ENCODE peak calls at places on chromosomes 6 and 20, in five cellular contexts. Z is astrocyte of the spinal cord, M is ovary, H is left ventricle myocardium inferior, O is brain microvascular endothelial cell. G is an unnamed sample.

GRCh38 chr6:170403451-170403850 is 96.9 kb downstream of the FAM120B start:
- DNase-seq in H (no peak), O (peak; percentile 50), M (no peak), Z (peak; percentile 76), G (no peak)

GRCh38 chr6:26043389-26044139 is 43.7 kb upstream of the HFE start:
- DNase-seq in M (peak; percentile 88), O (peak; percentile 93), H (peak; percentile 34), Z (peak; percentile 99), G (peak; percentile 93)

GRCh38 chr6:136225496-136225895 is 24.6 kb downstream of the MTFR2 start:
- DNase-seq in M (peak; percentile 26), O (no peak), Z (no peak), H (no peak), G (no peak)

GRCh38 chr20:47610247-47610944 is 108.7 kb downstream of the NCOA3 start:
- DNase-seq in O (peak; percentile 89), H (no peak), M (peak; percentile 28), Z (peak; percentile 88), G (peak; percentile 50)

GRCh38 chr6:4615891-4616290 is 160.3 kb upstream of the CDYL start:
- DNase-seq in Z (no peak), M (no peak), O (no peak), H (peak; percentile 52), G (no peak)

GRCh38 chr6:145731432-145731831 is 3.9 kb downstream of the EPM2A start:
- DNase-seq in O (no peak), Z (no peak), H (no peak), M (no peak), G (no peak)

GRCh38 chr6:149065658-149066556 is 251.6 kb upstream of the TAB2 start:
- DNase-seq in O (no peak), Z (no peak), M (no peak), H (no peak), G (no peak)

GRCh38 chr6:123830110-123830509 is 26.4 kb downstream of the NKAIN2 start:
- DNase-seq in H (no peak), Z (no peak), O (no peak), M (no peak), G (no peak)

GRCh38 chr6:14729186-14729871 is 516.5 kb upstream of the JARID2 start:
- DNase-seq in O (no peak), Z (no peak), H (no peak), M (no peak), G (no peak)

GRCh38 chr6:37607949-37608348 is 89.7 kb downstream of the MDGA1 start:
- DNase-seq in O (peak; percentile 20), H (no peak), M (no peak), Z (peak; percentile 65), G (no peak)

GRCh38 chr6:39530201-39530759 is 194.9 kb downstream of the KIF6 start:
- DNase-seq in Z (peak; percentile 66), O (no peak), H (no peak), M (peak; percentile 71), G (no peak)

GRCh38 chr6:12288211-12288618 is 1.9 kb upstream of the EDN1 start:
- DNase-seq in M (no peak), H (no peak), O (no peak), Z (no peak), G (no peak)

GRCh38 chr6:122604676-122605075 is 5.5 kb upstream of the PKIB start:
- DNase-seq in Z (no peak), H (no peak), M (no peak), O (no peak), G (no peak)

GRCh38 chr6:20916081-20916480 is 381.8 kb downstream of the CDKAL1 start:
- DNase-seq in M (no peak), H (no peak), O (peak; percentile 23), Z (peak; percentile 30), G (no peak)

GRCh38 chr20:63963784-63964301 is 5.9 kb downstream of the ZNF512B start:
- DNase-seq in Z (no peak), O (no peak), M (peak; percentile 12), H (peak; percentile 12), G (no peak)

GRCh38 chr6:39453236-39453635 is 130.7 kb upstream of the KCNK16 start:
- DNase-seq in H (no peak), M (no peak), O (no peak), Z (peak; percentile 18), G (no peak)

GRCh38 chr20:10219993-10220750 is 1.5 kb downstream of the SNAP25 start:
- DNase-seq in M (no peak), Z (no peak), O (no peak), H (no peak), G (no peak)

GRCh38 chr20:32138921-32139320 is 29.4 kb downstream of the TM9SF4 start:
- DNase-seq in M (no peak), H (no peak), O (no peak), Z (no peak), G (no peak)

GRCh38 chr20:53939554-53940355 is 130.6 kb downstream of the BCAS1 start:
- DNase-seq in H (peak; percentile 94), M (peak; percentile 95), O (peak; percentile 90), Z (peak; percentile 94), G (peak; percentile 72)

GRCh38 chr20:44817143-44817910 is 7.0 kb upstream of the RIMS4 start:
- DNase-seq in M (no peak), Z (no peak), H (no peak), O (no peak), G (no peak)

GRCh38 chr6:110547266-110547964 is 71.0 kb upstream of the SLC22A16 start:
- DNase-seq in Z (peak; percentile 52), M (no peak), H (no peak), O (peak; percentile 50), G (no peak)

GRCh38 chr6:16909599-16910360 is 148.5 kb upstream of the ATXN1 start:
- DNase-seq in Z (peak; percentile 54), O (peak; percentile 86), M (no peak), H (no peak), G (peak; percentile 80)

GRCh38 chr6:167733740-167734661 is 92.7 kb upstream of the AFDN start:
- DNase-seq in O (no peak), H (no peak), Z (peak; percentile 71), M (peak; percentile 37), G (no peak)

GRCh38 chr20:47396762-47397476 is 40.4 kb upstream of the ZMYND8 start:
- DNase-seq in Z (no peak), H (no peak), M (no peak), O (peak; percentile 17), G (no peak)

GRCh38 chr6:66307490-66307889 is 600.5 kb upstream of the EYS start:
- DNase-seq in O (no peak), Z (peak; percentile 5), M (no peak), H (no peak), G (no peak)

DNA sequence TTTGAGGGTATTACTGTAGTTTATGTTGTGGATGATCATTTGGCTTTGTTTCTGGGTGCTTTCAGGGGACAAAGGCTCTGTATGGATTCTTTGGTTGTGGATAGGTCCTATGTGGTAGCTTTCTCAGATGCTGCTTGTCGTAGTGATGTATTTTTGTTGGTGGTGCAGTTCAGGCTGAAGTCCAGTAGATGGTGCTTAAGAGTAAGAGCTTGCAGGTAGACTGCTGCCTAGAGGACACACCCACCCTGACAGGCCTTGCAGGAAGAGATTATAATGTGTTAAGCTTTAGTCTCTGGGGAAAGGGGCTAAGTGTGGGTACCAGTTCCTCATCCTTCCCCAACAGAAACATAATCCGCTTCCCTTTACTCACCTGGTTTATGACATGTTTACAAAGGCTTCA is 62.6 kb upstream of the ADGRB3 start:
- DNase-seq in Z (peak; percentile 11), M (no peak), O (peak; percentile 5), H (no peak), G (no peak)
- TF ChIP-seq CTCF in Z (peak; percentile 58), M (no peak), O (peak; percentile 72), H (peak; percentile 9), G (peak; percentile 7)

DNA sequence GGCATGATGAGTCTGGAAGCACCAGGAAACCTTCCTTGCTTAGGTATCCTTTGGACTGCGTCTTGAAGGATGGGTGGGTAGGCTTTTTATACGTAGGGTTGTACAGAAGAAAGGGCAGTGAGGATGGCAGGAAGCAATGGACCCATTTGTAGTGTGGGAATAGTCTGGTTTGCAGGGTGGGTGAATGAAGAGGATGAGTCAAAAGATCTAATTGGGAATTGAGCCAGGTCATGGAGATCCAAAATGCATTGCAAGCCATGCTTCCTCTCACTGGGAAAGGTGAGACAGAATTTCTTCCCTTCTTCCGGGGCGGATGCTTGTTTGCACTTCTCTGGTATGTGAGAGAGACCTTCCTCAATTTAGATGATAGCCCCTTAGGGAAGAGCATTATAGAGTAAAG is 10.1 kb upstream of the BTBD3 start:
- DNase-seq in Z (peak; percentile 19), O (no peak), H (no peak), M (no peak), G (no peak)
- TF ChIP-seq CTCF in Z (no peak), O (no peak), H (no peak), M (no peak), G (no peak)

DNA sequence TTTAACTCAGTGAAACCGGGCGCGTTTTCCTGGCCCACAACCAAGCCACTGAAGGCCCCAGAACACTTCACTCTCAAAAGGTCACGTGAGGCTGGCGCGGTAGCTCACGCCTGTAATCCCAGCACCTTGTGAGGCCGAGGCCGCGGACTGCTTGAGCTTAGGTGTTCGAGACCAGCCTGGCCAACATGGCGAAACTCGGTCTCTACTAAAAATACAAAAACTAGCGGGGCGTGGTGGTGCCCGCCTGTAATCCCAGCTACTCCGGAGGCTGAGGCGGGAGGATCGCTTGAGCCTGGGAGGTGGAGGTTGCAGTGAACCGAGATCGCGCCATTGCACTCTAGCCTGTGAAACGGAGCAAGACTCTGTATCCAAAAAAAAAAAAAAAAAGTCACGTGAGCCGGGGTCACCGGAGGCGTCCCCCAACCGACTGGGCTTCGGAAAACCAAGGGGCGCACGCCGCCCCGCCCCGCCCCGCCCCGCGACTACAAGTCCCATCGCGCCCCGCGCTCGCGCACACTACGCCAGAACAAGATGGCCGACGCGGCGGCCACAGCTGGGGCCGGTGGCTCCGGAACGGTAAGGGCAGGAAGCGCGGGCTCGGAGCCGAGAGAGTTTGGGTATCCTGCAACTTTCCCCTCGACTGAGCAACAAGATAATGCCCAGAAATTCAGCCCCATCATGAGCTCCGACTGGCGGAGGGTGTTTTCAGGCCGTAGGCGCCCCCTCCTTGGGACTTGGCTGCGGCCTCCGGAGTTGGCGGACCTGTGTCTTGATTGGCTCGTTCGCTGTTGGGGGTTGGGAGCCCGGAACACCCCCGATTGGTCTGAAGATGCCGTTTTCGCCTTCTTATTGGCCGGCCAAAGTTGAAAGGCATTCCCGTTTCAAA is at the start of gene TAF8:
- DNase-seq in M (peak; percentile 94), Z (peak; percentile 95), O (peak; percentile 96), H (peak; percentile 93), G (peak; percentile 59)
- TF ChIP-seq CTCF in M (no peak), Z (no peak), O (no peak), H (no peak), G (no peak)

GRCh38 chr6:127188752-127189151 is 70.3 kb downstream of the RSPO3 start:
- DNase-seq in Z (no peak), O (no peak), H (no peak), M (no peak), G (no peak)

GRCh38 chr6:127190552-127190951 is 72.1 kb downstream of the RSPO3 start:
- DNase-seq in O (peak; percentile 43), Z (peak; percentile 53), M (no peak), H (no peak), G (no peak)

GRCh38 chr6:127182501-127182900 is 64.0 kb downstream of the RSPO3 start:
- DNase-seq in H (no peak), Z (peak; percentile 40), O (no peak), M (no peak), G (peak; percentile 78)

GRCh38 chr6:127185410-127185809 is 66.9 kb downstream of the RSPO3 start:
- DNase-seq in Z (no peak), H (no peak), M (no peak), O (no peak), G (no peak)

GRCh38 chr6:127186889-127187288 is 68.4 kb downstream of the RSPO3 start:
- DNase-seq in H (peak; percentile 78), O (no peak), Z (no peak), M (no peak), G (no peak)
- TF ChIP-seq CTCF in H (peak; percentile 65), O (peak; percentile 59), Z (peak; percentile 40), M (no peak), G (peak; percentile 11)

G was measured in AG04449.